ENCODE peak calls at places on chromosomes 12 and 14, in seven cellular contexts. One of them, this sample, is unnamed.

GRCh38 chr12:78898416-78898815 is 33.8 kb downstream of the SYT1 start:
- DNase-seq in cardiac fibroblast: peak; percentile 78
- DNase-seq in PC-9: no peak
- DNase-seq in HCT116: no peak
- DNase-seq in lower leg skin: no peak
- DNase-seq in stomach: no peak
- DNase-seq in fibroblast of lung: peak; percentile 78
- DNase-seq in this sample: no peak

GRCh38 chr14:52355016-52355430 is 40.9 kb downstream of the PTGER2 start:
- DNase-seq in cardiac fibroblast: peak; percentile 92
- DNase-seq in HCT116: no peak
- DNase-seq in stomach: no peak
- DNase-seq in fibroblast of lung: peak; percentile 98
- DNase-seq in PC-9: peak; percentile 54
- DNase-seq in lower leg skin: no peak
- DNase-seq in this sample: peak; percentile 88

GRCh38 chr14:64440494-64440893 is 24.8 kb upstream of the AKAP5 start:
- DNase-seq in HCT116: no peak
- DNase-seq in lower leg skin: peak; percentile 3
- DNase-seq in fibroblast of lung: no peak
- DNase-seq in stomach: no peak
- DNase-seq in PC-9: no peak
- DNase-seq in cardiac fibroblast: peak; percentile 40
- DNase-seq in this sample: no peak

GRCh38 chr14:90578283-90578985 is 181.6 kb downstream of the CALM1 start:
- DNase-seq in stomach: no peak
- DNase-seq in cardiac fibroblast: no peak
- DNase-seq in fibroblast of lung: no peak
- DNase-seq in lower leg skin: no peak
- DNase-seq in HCT116: no peak
- DNase-seq in PC-9: no peak
- DNase-seq in this sample: no peak

GRCh38 chr14:34439090-34439489 is 22.9 kb downstream of the SPTSSA start:
- DNase-seq in stomach: no peak
- DNase-seq in lower leg skin: no peak
- DNase-seq in PC-9: no peak
- DNase-seq in HCT116: no peak
- DNase-seq in fibroblast of lung: no peak
- DNase-seq in cardiac fibroblast: no peak
- DNase-seq in this sample: no peak

GRCh38 chr14:100428727-100429126 is 105.6 kb downstream of the SLC25A47 start:
- DNase-seq in HCT116: no peak
- DNase-seq in lower leg skin: no peak
- DNase-seq in cardiac fibroblast: peak; percentile 61
- DNase-seq in fibroblast of lung: peak; percentile 90
- DNase-seq in stomach: no peak
- DNase-seq in PC-9: no peak
- DNase-seq in this sample: no peak

GRCh38 chr14:91373591-91374245 is 43.9 kb downstream of the CCDC88C start:
- DNase-seq in HCT116: no peak
- DNase-seq in lower leg skin: no peak
- DNase-seq in fibroblast of lung: no peak
- DNase-seq in PC-9: peak; percentile 75
- DNase-seq in cardiac fibroblast: no peak
- DNase-seq in stomach: no peak
- DNase-seq in this sample: no peak

GRCh38 chr12:57549909-57550627 is at the start of gene KIF5A:
- DNase-seq in HCT116: no peak
- DNase-seq in stomach: no peak
- DNase-seq in lower leg skin: no peak
- DNase-seq in PC-9: no peak
- DNase-seq in cardiac fibroblast: no peak
- DNase-seq in fibroblast of lung: peak; percentile 24
- DNase-seq in this sample: no peak

GRCh38 chr14:38868415-38869290 is 234.4 kb downstream of the SEC23A start:
- DNase-seq in HCT116: no peak
- DNase-seq in stomach: no peak
- DNase-seq in PC-9: no peak
- DNase-seq in fibroblast of lung: no peak
- DNase-seq in lower leg skin: no peak
- DNase-seq in cardiac fibroblast: no peak
- DNase-seq in this sample: no peak

GRCh38 chr14:88069677-88070076 is 64.7 kb downstream of the GPR65 start:
- DNase-seq in PC-9: no peak
- DNase-seq in stomach: no peak
- DNase-seq in fibroblast of lung: no peak
- DNase-seq in HCT116: no peak
- DNase-seq in cardiac fibroblast: no peak
- DNase-seq in lower leg skin: no peak
- DNase-seq in this sample: no peak

DNA sequence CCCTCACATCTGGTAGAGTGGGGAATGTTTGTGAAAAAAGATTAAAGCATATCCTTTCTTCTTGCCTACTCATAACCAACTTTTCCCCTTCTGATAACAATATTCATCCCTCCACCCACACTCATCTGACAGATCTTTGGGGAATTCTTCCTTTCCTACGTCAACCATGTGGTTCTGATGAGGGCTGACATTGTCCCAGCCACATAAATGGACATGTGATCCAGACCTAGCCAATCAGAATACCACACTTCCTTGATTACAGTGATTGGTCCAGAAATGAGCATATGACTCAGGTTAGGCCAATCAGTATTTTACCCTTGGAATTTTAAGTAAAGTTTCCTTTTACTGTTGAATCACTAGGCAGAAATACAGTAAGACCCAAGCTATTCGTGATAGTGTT is 58.9 kb downstream of the GPR65 start:
- DNase-seq in stomach: no peak
- DNase-seq in fibroblast of lung: no peak
- DNase-seq in PC-9: no peak
- DNase-seq in HCT116: no peak
- DNase-seq in cardiac fibroblast: no peak
- DNase-seq in lower leg skin: no peak
- DNase-seq in this sample: no peak
- TF ChIP-seq CTCF in stomach: no peak
- TF ChIP-seq CTCF in fibroblast of lung: no peak
- TF ChIP-seq CTCF in PC-9: no peak
- TF ChIP-seq CTCF in HCT116: no peak
- TF ChIP-seq CTCF in cardiac fibroblast: no peak
- TF ChIP-seq CTCF in lower leg skin: no peak
- TF ChIP-seq CTCF in this sample: no peak

GRCh38 chr12:31370645-31371620 is 45.0 kb upstream of the SINHCAF start:
- DNase-seq in lower leg skin: no peak
- DNase-seq in HCT116: no peak
- DNase-seq in cardiac fibroblast: peak; percentile 48
- DNase-seq in fibroblast of lung: no peak
- DNase-seq in stomach: no peak
- DNase-seq in PC-9: peak; percentile 65
- DNase-seq in this sample: no peak
- H3K4me3 ChIP-seq in lower leg skin: no peak overlapping the region
- H3K4me3 ChIP-seq in HCT116: no peak overlapping the region
- H3K4me3 ChIP-seq in cardiac fibroblast: no peak overlapping the region
- H3K4me3 ChIP-seq in fibroblast of lung: no peak overlapping the region
- H3K4me3 ChIP-seq in stomach: peak overlapping the region; percentile 31
- H3K4me3 ChIP-seq in PC-9: peak overlapping the region; percentile 49
- H3K4me3 ChIP-seq in this sample: no peak overlapping the region

GRCh38 chr14:26276757-26277156 is 321.1 kb downstream of the NOVA1 start:
- DNase-seq in lower leg skin: no peak
- DNase-seq in HCT116: no peak
- DNase-seq in cardiac fibroblast: no peak
- DNase-seq in stomach: no peak
- DNase-seq in PC-9: no peak
- DNase-seq in fibroblast of lung: no peak
- DNase-seq in this sample: no peak

GRCh38 chr14:26286806-26287205 is 311.0 kb downstream of the NOVA1 start:
- DNase-seq in fibroblast of lung: no peak
- DNase-seq in PC-9: no peak
- DNase-seq in cardiac fibroblast: no peak
- DNase-seq in HCT116: no peak
- DNase-seq in lower leg skin: no peak
- DNase-seq in stomach: no peak
- DNase-seq in this sample: no peak

GRCh38 chr14:26282578-26282977 is 315.3 kb downstream of the NOVA1 start:
- DNase-seq in HCT116: no peak
- DNase-seq in PC-9: no peak
- DNase-seq in lower leg skin: no peak
- DNase-seq in cardiac fibroblast: no peak
- DNase-seq in stomach: no peak
- DNase-seq in fibroblast of lung: peak; percentile 11
- DNase-seq in this sample: no peak

GRCh38 chr14:26286066-26286791 is 311.6 kb downstream of the NOVA1 start:
- DNase-seq in fibroblast of lung: peak; percentile 13
- DNase-seq in PC-9: no peak
- DNase-seq in cardiac fibroblast: peak; percentile 75
- DNase-seq in lower leg skin: no peak
- DNase-seq in HCT116: no peak
- DNase-seq in stomach: no peak
- DNase-seq in this sample: no peak

GRCh38 chr14:26281280-26281998 is 316.4 kb downstream of the NOVA1 start:
- DNase-seq in lower leg skin: no peak
- DNase-seq in stomach: no peak
- DNase-seq in cardiac fibroblast: peak; percentile 87
- DNase-seq in fibroblast of lung: peak; percentile 81
- DNase-seq in PC-9: peak; percentile 68
- DNase-seq in HCT116: no peak
- DNase-seq in this sample: no peak
- TF ChIP-seq CTCF in lower leg skin: no peak
- TF ChIP-seq CTCF in stomach: no peak
- TF ChIP-seq CTCF in cardiac fibroblast: no peak
- TF ChIP-seq CTCF in fibroblast of lung: no peak
- TF ChIP-seq CTCF in PC-9: no peak
- TF ChIP-seq CTCF in HCT116: no peak
- TF ChIP-seq CTCF in this sample: no peak

DNA sequence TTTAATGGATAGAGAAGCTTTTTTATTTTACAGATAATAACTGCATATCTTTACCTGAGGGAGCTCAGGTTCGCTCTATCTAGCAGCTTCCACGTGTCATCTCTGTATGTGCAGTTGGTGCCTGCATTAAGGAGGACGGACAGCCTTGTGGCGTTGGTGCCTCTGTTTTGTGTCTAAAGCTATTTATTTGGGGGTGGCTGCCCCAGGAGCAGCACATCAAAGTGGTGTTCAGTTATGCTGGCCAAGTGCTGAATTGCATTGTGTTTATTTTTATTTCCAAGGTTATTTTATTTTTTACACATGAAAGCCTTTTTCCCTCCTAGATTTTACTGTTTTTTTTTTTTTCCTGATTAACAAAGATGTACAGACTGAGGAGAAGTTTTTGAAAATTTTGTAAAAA is 59.7 kb downstream of the RASSF3 start:
- DNase-seq in HCT116: no peak
- DNase-seq in PC-9: no peak
- DNase-seq in lower leg skin: no peak
- DNase-seq in cardiac fibroblast: no peak
- DNase-seq in fibroblast of lung: no peak
- DNase-seq in stomach: no peak
- DNase-seq in this sample: no peak
- H3K4me3 ChIP-seq in HCT116: no peak overlapping the region
- H3K4me3 ChIP-seq in PC-9: no peak overlapping the region
- H3K4me3 ChIP-seq in lower leg skin: no peak overlapping the region
- H3K4me3 ChIP-seq in cardiac fibroblast: no peak overlapping the region
- H3K4me3 ChIP-seq in fibroblast of lung: no peak overlapping the region
- H3K4me3 ChIP-seq in stomach: no peak overlapping the region
- H3K4me3 ChIP-seq in this sample: no peak overlapping the region

DNA sequence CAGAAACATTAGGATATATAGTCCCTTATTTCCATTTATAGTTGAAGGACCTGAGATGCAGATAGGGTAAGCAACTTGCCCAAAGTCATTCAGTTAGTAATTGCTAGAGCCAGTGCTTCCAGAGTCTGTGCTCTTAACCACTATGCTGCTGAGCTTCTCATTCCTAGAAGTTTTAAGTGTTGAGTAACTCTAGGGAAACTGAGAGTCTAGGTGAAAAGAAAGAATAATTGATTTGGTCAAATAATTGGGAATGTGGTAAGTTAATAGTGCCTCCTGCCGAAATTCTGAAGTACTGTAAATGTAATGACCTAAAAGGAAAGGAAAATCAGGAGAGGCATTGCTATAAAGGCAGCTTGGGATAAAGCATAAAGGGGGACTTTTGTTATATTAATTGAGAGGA is 14.1 kb downstream of the PYROXD1 start:
- DNase-seq in HCT116: no peak
- DNase-seq in fibroblast of lung: peak; percentile 79
- DNase-seq in lower leg skin: no peak
- DNase-seq in stomach: no peak
- DNase-seq in cardiac fibroblast: no peak
- DNase-seq in PC-9: no peak
- DNase-seq in this sample: no peak
- TF ChIP-seq CTCF in HCT116: peak; percentile 16
- TF ChIP-seq CTCF in fibroblast of lung: no peak
- TF ChIP-seq CTCF in lower leg skin: no peak
- TF ChIP-seq CTCF in stomach: no peak
- TF ChIP-seq CTCF in cardiac fibroblast: no peak
- TF ChIP-seq CTCF in PC-9: no peak
- TF ChIP-seq CTCF in this sample: peak; percentile 24

GRCh38 chr14:50812856-50813543 is 18.0 kb downstream of the NIN start:
- DNase-seq in lower leg skin: no peak
- DNase-seq in HCT116: no peak
- DNase-seq in PC-9: no peak
- DNase-seq in cardiac fibroblast: no peak
- DNase-seq in stomach: no peak
- DNase-seq in fibroblast of lung: no peak
- DNase-seq in this sample: no peak

GRCh38 chr14:50812180-50812579 is 18.8 kb downstream of the NIN start:
- DNase-seq in cardiac fibroblast: no peak
- DNase-seq in lower leg skin: no peak
- DNase-seq in HCT116: no peak
- DNase-seq in stomach: no peak
- DNase-seq in fibroblast of lung: no peak
- DNase-seq in PC-9: no peak
- DNase-seq in this sample: no peak

GRCh38 chr14:50813544-50813863 is 17.5 kb downstream of the NIN start:
- DNase-seq in HCT116: no peak
- DNase-seq in fibroblast of lung: no peak
- DNase-seq in stomach: no peak
- DNase-seq in lower leg skin: no peak
- DNase-seq in cardiac fibroblast: no peak
- DNase-seq in PC-9: no peak
- DNase-seq in this sample: no peak

GRCh38 chr14:50816419-50817047 is 14.4 kb downstream of the NIN start:
- DNase-seq in stomach: no peak
- DNase-seq in cardiac fibroblast: peak; percentile 50
- DNase-seq in PC-9: no peak
- DNase-seq in fibroblast of lung: peak; percentile 60
- DNase-seq in HCT116: no peak
- DNase-seq in lower leg skin: no peak
- DNase-seq in this sample: no peak

GRCh38 chr14:50814161-50814560 is 16.8 kb downstream of the NIN start:
- DNase-seq in PC-9: no peak
- DNase-seq in cardiac fibroblast: no peak
- DNase-seq in stomach: no peak
- DNase-seq in fibroblast of lung: no peak
- DNase-seq in HCT116: no peak
- DNase-seq in lower leg skin: no peak
- DNase-seq in this sample: no peak
- H3K4me3 ChIP-seq in PC-9: no peak overlapping the region
- H3K4me3 ChIP-seq in cardiac fibroblast: no peak overlapping the region
- H3K4me3 ChIP-seq in stomach: no peak overlapping the region
- H3K4me3 ChIP-seq in fibroblast of lung: no peak overlapping the region
- H3K4me3 ChIP-seq in HCT116: no peak overlapping the region
- H3K4me3 ChIP-seq in lower leg skin: no peak overlapping the region
- H3K4me3 ChIP-seq in this sample: no peak overlapping the region

This sample was measured in kidney epithelial cell.